ENCODE peak calls at places on chromosomes 16 and 17, in nine cellular contexts. P is Daoy; X is mesendoderm; J is hypothalamus; N is AG08395; B is frontal cortex; C is A549; O is smooth muscle cell of the brain vasculature; I is activated CD4-positive, alpha-beta T cell treated with anti-CD3 and anti-CD28 coated beads, Interleukin-2, amount 50 U/mL, for 1 hour. D is an unnamed sample.
A peak's percentile ranks its signal among the peaks of the same experiment; 100 is the strongest.

GRCh38 chr16:11595908-11596504 is 9.3 kb upstream of the LITAF start:
- DNase-seq in P (no peak), X (no peak), J (no peak), N (no peak), B (no peak), C (no peak), O (no peak), I (no peak), D (no peak)

GRCh38 chr17:1083451-1084187 is 86.7 kb downstream of the TIMM22 start:
- DNase-seq in P (peak; percentile 87), X (no peak), J (no peak), N (no peak), B (no peak), C (no peak), O (no peak), I (no peak), D (no peak)

GRCh38 chr17:8152981-8153549 is 861 bp upstream of the PER1 start:
- DNase-seq in P (no peak), X (no peak), J (no peak), N (no peak), B (no peak), C (no peak), O (no peak), I (no peak), D (no peak)

GRCh38 chr16:68227850-68228553 is 7.9 kb downstream of the ESRP2 start:
- DNase-seq in P (no peak), X (no peak), J (no peak), N (no peak), B (no peak), C (no peak), O (no peak), I (no peak), D (no peak)

GRCh38 chr17:66716236-66717026 is 118.5 kb upstream of the CACNG5 start:
- DNase-seq in P (no peak), X (peak; percentile 41), J (no peak), N (no peak), B (no peak), C (no peak), O (no peak), I (no peak), D (no peak)

GRCh38 chr17:58378895-58379824 is 27.2 kb upstream of the SUPT4H1 start:
- DNase-seq in P (no peak), X (peak; percentile 34), J (no peak), N (no peak), B (no peak), C (no peak), O (no peak), I (no peak), D (no peak)

GRCh38 chr17:81868674-81869220 is 2.4 kb downstream of the ARHGDIA start:
- DNase-seq in P (peak; percentile 88), X (peak; percentile 89), J (no peak), N (peak; percentile 71), B (no peak), C (peak; percentile 58), O (no peak), I (no peak), D (no peak)

GRCh38 chr17:82970067-82970466 is 109.3 kb upstream of the METRNL start:
- DNase-seq in P (no peak), X (no peak), J (no peak), N (no peak), B (no peak), C (no peak), O (no peak), I (no peak), D (no peak)

GRCh38 chr16:50680907-50681885 is at the start of gene SNX20:
- DNase-seq in P (no peak), X (no peak), J (no peak), N (no peak), B (no peak), C (no peak), O (no peak), I (peak; percentile 59), D (peak; percentile 43)